ENCODE peak calls at places on chromosomes 3 and 15, in five cellular contexts. One of them, this sample, is unnamed.

GRCh38 chr15:90912770-90913075 is 9.6 kb downstream of the MAN2A2 start:
- DNase-seq in CD8-positive, alpha-beta T cell: no peak
- DNase-seq in PC-3: no peak
- DNase-seq in astrocyte of the cerebellum: no peak
- DNase-seq in mucosa of descending colon: peak
- DNase-seq in this sample: no peak

GRCh38 chr15:69082041-69082502 is 67.6 kb downstream of the NOX5 start:
- DNase-seq in astrocyte of the cerebellum: peak
- DNase-seq in CD8-positive, alpha-beta T cell: no peak
- DNase-seq in mucosa of descending colon: no peak
- DNase-seq in PC-3: no peak
- DNase-seq in this sample: no peak

GRCh38 chr3:38018296-38019266 is 10.9 kb downstream of the PLCD1 start:
- DNase-seq in mucosa of descending colon: no peak
- DNase-seq in astrocyte of the cerebellum: no peak
- DNase-seq in CD8-positive, alpha-beta T cell: no peak
- DNase-seq in PC-3: no peak
- DNase-seq in this sample: no peak

GRCh38 chr3:157134620-157135191 is 25.2 kb downstream of the CCNL1 start:
- DNase-seq in PC-3: peak
- DNase-seq in astrocyte of the cerebellum: peak
- DNase-seq in CD8-positive, alpha-beta T cell: no peak
- DNase-seq in mucosa of descending colon: no peak
- DNase-seq in this sample: no peak

GRCh38 chr3:157913751-157914150 is 192.5 kb downstream of the SHOX2 start:
- DNase-seq in PC-3: peak
- DNase-seq in mucosa of descending colon: no peak
- DNase-seq in astrocyte of the cerebellum: no peak
- DNase-seq in CD8-positive, alpha-beta T cell: no peak
- DNase-seq in this sample: no peak

GRCh38 chr15:75069301-75069925 is 46.0 kb downstream of the PPCDC start:
- DNase-seq in mucosa of descending colon: no peak
- DNase-seq in CD8-positive, alpha-beta T cell: no peak
- DNase-seq in PC-3: no peak
- DNase-seq in astrocyte of the cerebellum: no peak
- DNase-seq in this sample: no peak

GRCh38 chr15:52440414-52440813 is 88.3 kb downstream of the MYO5A start:
- DNase-seq in CD8-positive, alpha-beta T cell: no peak
- DNase-seq in astrocyte of the cerebellum: no peak
- DNase-seq in PC-3: peak
- DNase-seq in mucosa of descending colon: no peak
- DNase-seq in this sample: peak

GRCh38 chr3:50194903-50195500 is 3.6 kb downstream of the GNAT1 start:
- DNase-seq in astrocyte of the cerebellum: no peak
- DNase-seq in mucosa of descending colon: no peak
- DNase-seq in CD8-positive, alpha-beta T cell: no peak
- DNase-seq in PC-3: peak
- DNase-seq in this sample: no peak

GRCh38 chr3:148075829-148076716 is 621.6 kb upstream of the AGTR1 start:
- DNase-seq in CD8-positive, alpha-beta T cell: no peak
- DNase-seq in mucosa of descending colon: no peak
- DNase-seq in astrocyte of the cerebellum: peak
- DNase-seq in PC-3: peak
- DNase-seq in this sample: peak

GRCh38 chr3:14483286-14483685 is 56.9 kb downstream of the GRIP2 start:
- DNase-seq in mucosa of descending colon: no peak
- DNase-seq in PC-3: no peak
- DNase-seq in astrocyte of the cerebellum: no peak
- DNase-seq in CD8-positive, alpha-beta T cell: no peak
- DNase-seq in this sample: no peak

GRCh38 chr3:136862953-136863352 is 945 bp downstream of the NCK1 start:
- DNase-seq in astrocyte of the cerebellum: no peak
- DNase-seq in PC-3: no peak
- DNase-seq in mucosa of descending colon: no peak
- DNase-seq in CD8-positive, alpha-beta T cell: no peak
- DNase-seq in this sample: peak

GRCh38 chr3:160698806-160699205 is 21.8 kb downstream of the ARL14 start:
- DNase-seq in mucosa of descending colon: no peak
- DNase-seq in PC-3: no peak
- DNase-seq in astrocyte of the cerebellum: no peak
- DNase-seq in CD8-positive, alpha-beta T cell: no peak
- DNase-seq in this sample: no peak

GRCh38 chr3:29536016-29536736 is 255.3 kb downstream of the RBMS3 start:
- DNase-seq in PC-3: no peak
- DNase-seq in CD8-positive, alpha-beta T cell: no peak
- DNase-seq in mucosa of descending colon: no peak
- DNase-seq in astrocyte of the cerebellum: no peak
- DNase-seq in this sample: no peak

GRCh38 chr15:74995779-74996765 is 709 bp downstream of the SCAMP5 start:
- DNase-seq in mucosa of descending colon: no peak
- DNase-seq in PC-3: no peak
- DNase-seq in astrocyte of the cerebellum: no peak
- DNase-seq in CD8-positive, alpha-beta T cell: no peak
- DNase-seq in this sample: no peak

GRCh38 chr3:52655895-52656294 is 29.8 kb downstream of the PBRM1 start:
- DNase-seq in mucosa of descending colon: no peak
- DNase-seq in PC-3: no peak
- DNase-seq in CD8-positive, alpha-beta T cell: no peak
- DNase-seq in astrocyte of the cerebellum: no peak
- DNase-seq in this sample: no peak

GRCh38 chr3:79368403-79368802 is 399.4 kb downstream of the ROBO1 start:
- DNase-seq in PC-3: peak
- DNase-seq in mucosa of descending colon: no peak
- DNase-seq in astrocyte of the cerebellum: no peak
- DNase-seq in CD8-positive, alpha-beta T cell: no peak
- DNase-seq in this sample: peak

GRCh38 chr3:2540115-2540514 is 441.4 kb downstream of the CNTN4 start:
- DNase-seq in astrocyte of the cerebellum: no peak
- DNase-seq in mucosa of descending colon: no peak
- DNase-seq in CD8-positive, alpha-beta T cell: no peak
- DNase-seq in PC-3: no peak
- DNase-seq in this sample: no peak

GRCh38 chr3:115092220-115092791 is 54.8 kb downstream of the ZBTB20 start:
- DNase-seq in CD8-positive, alpha-beta T cell: peak
- DNase-seq in mucosa of descending colon: no peak
- DNase-seq in astrocyte of the cerebellum: peak
- DNase-seq in PC-3: peak
- DNase-seq in this sample: peak

DNA sequence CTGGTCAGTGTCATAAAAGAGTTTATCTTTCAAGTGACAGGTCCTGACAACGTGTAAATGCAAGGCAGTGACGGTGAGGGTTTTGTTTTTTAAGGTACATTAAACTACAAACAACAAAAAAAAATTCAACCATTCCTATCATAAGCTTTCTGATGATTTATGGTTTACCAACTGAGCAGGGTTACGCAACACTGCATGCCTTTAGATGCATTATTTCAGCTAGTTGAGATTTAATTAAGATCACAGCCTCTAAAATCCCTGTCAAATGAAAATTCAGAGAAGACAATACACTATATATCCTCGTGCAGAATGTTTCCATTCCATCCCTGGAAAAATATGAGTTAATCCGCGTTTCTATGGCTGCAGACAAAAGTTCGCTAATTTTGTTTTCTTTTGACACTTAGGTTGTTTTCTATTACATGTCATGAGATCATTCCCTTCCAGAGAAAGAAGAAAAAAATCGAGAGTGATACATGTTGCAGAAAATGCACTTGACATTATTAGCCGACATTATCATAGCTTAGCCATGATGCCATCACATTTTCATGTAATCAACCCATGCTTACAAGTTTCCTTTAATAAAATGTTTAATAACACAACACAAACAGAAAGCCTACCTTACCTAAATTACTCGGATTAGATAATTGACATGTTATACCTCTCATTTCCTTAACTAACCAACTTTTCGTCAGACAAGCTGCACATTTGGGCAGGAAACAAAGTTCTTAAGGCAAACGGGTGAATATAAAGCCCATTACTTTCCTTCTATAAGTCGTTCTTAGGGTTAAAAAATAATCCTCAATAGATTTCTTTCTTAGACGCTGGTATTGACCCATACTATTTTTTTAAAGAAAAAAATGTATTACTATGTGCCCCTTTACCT is 521.2 kb downstream of the FOXP1 start:
- DNase-seq in mucosa of descending colon: no peak
- DNase-seq in CD8-positive, alpha-beta T cell: no peak
- DNase-seq in PC-3: peak
- DNase-seq in astrocyte of the cerebellum: no peak
- DNase-seq in this sample: peak
- H3K4me3 ChIP-seq in mucosa of descending colon: no peak
- H3K4me3 ChIP-seq in CD8-positive, alpha-beta T cell: peak
- H3K4me3 ChIP-seq in PC-3: peak
- H3K4me3 ChIP-seq in astrocyte of the cerebellum: peak
- H3K4me3 ChIP-seq in this sample: peak

GRCh38 chr3:13028010-13028821 is 45.0 kb downstream of the IQSEC1 start:
- DNase-seq in mucosa of descending colon: no peak
- DNase-seq in astrocyte of the cerebellum: no peak
- DNase-seq in CD8-positive, alpha-beta T cell: no peak
- DNase-seq in PC-3: no peak
- DNase-seq in this sample: no peak

GRCh38 chr3:13025778-13026518 is 47.3 kb downstream of the IQSEC1 start:
- DNase-seq in mucosa of descending colon: no peak
- DNase-seq in PC-3: no peak
- DNase-seq in astrocyte of the cerebellum: no peak
- DNase-seq in CD8-positive, alpha-beta T cell: no peak
- DNase-seq in this sample: no peak

GRCh38 chr3:13026534-13026933 is 46.7 kb downstream of the IQSEC1 start:
- DNase-seq in PC-3: no peak
- DNase-seq in CD8-positive, alpha-beta T cell: no peak
- DNase-seq in astrocyte of the cerebellum: no peak
- DNase-seq in mucosa of descending colon: no peak
- DNase-seq in this sample: no peak

GRCh38 chr3:13025090-13025489 is 48.1 kb downstream of the IQSEC1 start:
- DNase-seq in PC-3: peak
- DNase-seq in astrocyte of the cerebellum: peak
- DNase-seq in CD8-positive, alpha-beta T cell: no peak
- DNase-seq in mucosa of descending colon: no peak
- DNase-seq in this sample: peak

GRCh38 chr3:13027154-13027553 is 46.1 kb downstream of the IQSEC1 start:
- DNase-seq in PC-3: no peak
- DNase-seq in CD8-positive, alpha-beta T cell: no peak
- DNase-seq in astrocyte of the cerebellum: no peak
- DNase-seq in mucosa of descending colon: no peak
- DNase-seq in this sample: no peak
- TF ChIP-seq CTCF in PC-3: no peak
- TF ChIP-seq CTCF in CD8-positive, alpha-beta T cell: no peak
- TF ChIP-seq CTCF in astrocyte of the cerebellum: no peak
- TF ChIP-seq CTCF in mucosa of descending colon: no peak
- TF ChIP-seq CTCF in this sample: no peak

GRCh38 chr3:107661447-107662108 is 138.8 kb downstream of the BBX start:
- DNase-seq in CD8-positive, alpha-beta T cell: no peak
- DNase-seq in mucosa of descending colon: no peak
- DNase-seq in astrocyte of the cerebellum: no peak
- DNase-seq in PC-3: no peak
- DNase-seq in this sample: no peak

GRCh38 chr3:107662586-107662985 is 139.8 kb downstream of the BBX start:
- DNase-seq in mucosa of descending colon: no peak
- DNase-seq in CD8-positive, alpha-beta T cell: no peak
- DNase-seq in PC-3: no peak
- DNase-seq in astrocyte of the cerebellum: no peak
- DNase-seq in this sample: peak

GRCh38 chr3:107663266-107663665 is 140.5 kb downstream of the BBX start:
- DNase-seq in astrocyte of the cerebellum: no peak
- DNase-seq in mucosa of descending colon: no peak
- DNase-seq in PC-3: no peak
- DNase-seq in CD8-positive, alpha-beta T cell: no peak
- DNase-seq in this sample: no peak

GRCh38 chr3:107660316-107660976 is 137.7 kb downstream of the BBX start:
- DNase-seq in mucosa of descending colon: no peak
- DNase-seq in PC-3: peak
- DNase-seq in astrocyte of the cerebellum: no peak
- DNase-seq in CD8-positive, alpha-beta T cell: no peak
- DNase-seq in this sample: peak

DNA sequence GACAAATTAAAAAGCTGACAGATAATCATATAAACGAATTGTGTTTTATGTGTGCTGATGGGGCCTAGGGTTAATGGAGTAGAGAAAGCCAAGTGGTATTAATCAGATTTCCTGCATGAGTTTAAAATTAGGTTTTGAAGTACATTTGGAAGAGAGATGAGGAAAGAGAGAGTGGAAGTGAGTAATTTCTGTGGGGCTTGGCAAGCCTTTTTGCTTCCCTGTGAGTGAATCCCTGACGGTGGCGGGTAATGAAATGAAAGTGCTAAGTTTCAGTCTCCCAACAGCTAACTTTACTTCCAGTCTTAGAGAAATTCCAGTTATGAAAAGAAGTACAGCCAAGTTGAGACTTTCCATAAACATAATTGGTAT is 139.3 kb downstream of the BBX start:
- DNase-seq in astrocyte of the cerebellum: peak
- DNase-seq in CD8-positive, alpha-beta T cell: no peak
- DNase-seq in mucosa of descending colon: no peak
- DNase-seq in PC-3: peak
- DNase-seq in this sample: peak
- H3K4me3 ChIP-seq in astrocyte of the cerebellum: no peak
- H3K4me3 ChIP-seq in CD8-positive, alpha-beta T cell: no peak
- H3K4me3 ChIP-seq in mucosa of descending colon: no peak
- H3K4me3 ChIP-seq in PC-3: no peak
- H3K4me3 ChIP-seq in this sample: no peak

GRCh38 chr15:41559489-41560177 is 621 bp downstream of the TYRO3 start:
- DNase-seq in CD8-positive, alpha-beta T cell: no peak
- DNase-seq in PC-3: peak
- DNase-seq in astrocyte of the cerebellum: no peak
- DNase-seq in mucosa of descending colon: peak
- DNase-seq in this sample: no peak
- TF ChIP-seq CTCF in CD8-positive, alpha-beta T cell: no peak
- TF ChIP-seq CTCF in PC-3: no peak
- TF ChIP-seq CTCF in astrocyte of the cerebellum: no peak
- TF ChIP-seq CTCF in mucosa of descending colon: no peak
- TF ChIP-seq CTCF in this sample: no peak

GRCh38 chr15:58608129-58608590 is 141.3 kb downstream of the ADAM10 start:
- DNase-seq in mucosa of descending colon: no peak
- DNase-seq in CD8-positive, alpha-beta T cell: no peak
- DNase-seq in PC-3: no peak
- DNase-seq in astrocyte of the cerebellum: no peak
- DNase-seq in this sample: peak
- H3K4me3 ChIP-seq in mucosa of descending colon: no peak
- H3K4me3 ChIP-seq in CD8-positive, alpha-beta T cell: no peak
- H3K4me3 ChIP-seq in PC-3: no peak
- H3K4me3 ChIP-seq in astrocyte of the cerebellum: no peak
- H3K4me3 ChIP-seq in this sample: no peak

GRCh38 chr15:66404122-66404521 is 17.4 kb downstream of the MAP2K1 start:
- DNase-seq in mucosa of descending colon: no peak
- DNase-seq in PC-3: no peak
- DNase-seq in CD8-positive, alpha-beta T cell: no peak
- DNase-seq in astrocyte of the cerebellum: no peak
- DNase-seq in this sample: no peak

GRCh38 chr15:66403323-66403722 is 16.6 kb downstream of the MAP2K1 start:
- DNase-seq in mucosa of descending colon: no peak
- DNase-seq in CD8-positive, alpha-beta T cell: no peak
- DNase-seq in PC-3: no peak
- DNase-seq in astrocyte of the cerebellum: no peak
- DNase-seq in this sample: no peak

GRCh38 chr15:66405007-66405406 is 18.3 kb downstream of the MAP2K1 start:
- DNase-seq in astrocyte of the cerebellum: no peak
- DNase-seq in CD8-positive, alpha-beta T cell: no peak
- DNase-seq in mucosa of descending colon: no peak
- DNase-seq in PC-3: no peak
- DNase-seq in this sample: peak

GRCh38 chr15:66405605-66406004 is 18.9 kb downstream of the MAP2K1 start:
- DNase-seq in CD8-positive, alpha-beta T cell: no peak
- DNase-seq in astrocyte of the cerebellum: no peak
- DNase-seq in PC-3: no peak
- DNase-seq in mucosa of descending colon: no peak
- DNase-seq in this sample: no peak

GRCh38 chr15:66404532-66404931 is 17.8 kb downstream of the MAP2K1 start:
- DNase-seq in CD8-positive, alpha-beta T cell: no peak
- DNase-seq in astrocyte of the cerebellum: no peak
- DNase-seq in mucosa of descending colon: no peak
- DNase-seq in PC-3: no peak
- DNase-seq in this sample: no peak
- TF ChIP-seq CTCF in CD8-positive, alpha-beta T cell: no peak
- TF ChIP-seq CTCF in astrocyte of the cerebellum: no peak
- TF ChIP-seq CTCF in mucosa of descending colon: no peak
- TF ChIP-seq CTCF in PC-3: no peak
- TF ChIP-seq CTCF in this sample: no peak

This sample was measured in epithelial cell of esophagus.